ENCODE peak calls at places on chromosomes 16 and 17, in five cellular contexts. One of them, this sample, is unnamed.
A peak's percentile ranks its signal among the peaks of the same experiment; 100 is the strongest.

GRCh38 chr16:78045865-78046581 is 23.7 kb downstream of the CLEC3A start:
- DNase-seq in AG10803: peak; percentile 49
- DNase-seq in Panc1: no peak
- DNase-seq in neural crest cell: peak; percentile 94
- DNase-seq in left ventricle myocardium inferior: peak; percentile 60
- DNase-seq in this sample: no peak

GRCh38 chr17:17351901-17352781 is 49.0 kb downstream of the NT5M start:
- DNase-seq in AG10803: no peak
- DNase-seq in Panc1: no peak
- DNase-seq in neural crest cell: no peak
- DNase-seq in left ventricle myocardium inferior: peak; percentile 49
- DNase-seq in this sample: no peak

GRCh38 chr17:35900693-35901487 is 20.7 kb upstream of the CCL5 start:
- DNase-seq in AG10803: no peak
- DNase-seq in Panc1: no peak
- DNase-seq in neural crest cell: no peak
- DNase-seq in left ventricle myocardium inferior: no peak
- DNase-seq in this sample: no peak

GRCh38 chr16:3599121-3599520 is 12.3 kb downstream of the SLX4 start:
- DNase-seq in AG10803: no peak
- DNase-seq in Panc1: no peak
- DNase-seq in neural crest cell: no peak
- DNase-seq in left ventricle myocardium inferior: no peak
- DNase-seq in this sample: no peak

GRCh38 chr16:84933774-84934571 is 77.4 kb downstream of the ZDHHC7 start:
- DNase-seq in AG10803: peak; percentile 56
- DNase-seq in Panc1: no peak
- DNase-seq in neural crest cell: no peak
- DNase-seq in left ventricle myocardium inferior: peak; percentile 88
- DNase-seq in this sample: no peak

GRCh38 chr16:11251525-11252481 is 4.2 kb downstream of the SOCS1 start:
- DNase-seq in AG10803: peak; percentile 61
- DNase-seq in Panc1: no peak
- DNase-seq in neural crest cell: no peak
- DNase-seq in left ventricle myocardium inferior: no peak
- DNase-seq in this sample: no peak

GRCh38 chr16:11632455-11632921 is 35.8 kb upstream of the SNN start:
- DNase-seq in AG10803: peak; percentile 82
- DNase-seq in Panc1: no peak
- DNase-seq in neural crest cell: no peak
- DNase-seq in left ventricle myocardium inferior: peak; percentile 38
- DNase-seq in this sample: peak; percentile 36

GRCh38 chr17:46194393-46195216 is 1.4 kb upstream of the KANSL1 start:
- DNase-seq in AG10803: peak; percentile 54
- DNase-seq in Panc1: peak; percentile 30
- DNase-seq in neural crest cell: no peak
- DNase-seq in left ventricle myocardium inferior: no peak
- DNase-seq in this sample: no peak

GRCh38 chr16:81625544-81626152 is 153.4 kb upstream of the PLCG2 start:
- DNase-seq in AG10803: peak; percentile 56
- DNase-seq in Panc1: no peak
- DNase-seq in neural crest cell: no peak
- DNase-seq in left ventricle myocardium inferior: peak; percentile 53
- DNase-seq in this sample: peak; percentile 64

GRCh38 chr16:67163164-67163902 is 1.2 kb upstream of the HSF4 start:
- DNase-seq in AG10803: peak; percentile 39
- DNase-seq in Panc1: no peak
- DNase-seq in neural crest cell: no peak
- DNase-seq in left ventricle myocardium inferior: peak; percentile 68
- DNase-seq in this sample: no peak

GRCh38 chr17:10394201-10394887 is 21.5 kb upstream of the MYH13 start:
- DNase-seq in AG10803: no peak
- DNase-seq in Panc1: no peak
- DNase-seq in neural crest cell: no peak
- DNase-seq in left ventricle myocardium inferior: no peak
- DNase-seq in this sample: no peak

GRCh38 chr16:66220766-66221165 is 145.7 kb upstream of the CDH5 start:
- DNase-seq in AG10803: no peak
- DNase-seq in Panc1: no peak
- DNase-seq in neural crest cell: no peak
- DNase-seq in left ventricle myocardium inferior: no peak
- DNase-seq in this sample: no peak

GRCh38 chr16:64910351-64910750 is 211.5 kb downstream of the CDH11 start:
- DNase-seq in AG10803: peak; percentile 95
- DNase-seq in Panc1: no peak
- DNase-seq in neural crest cell: no peak
- DNase-seq in left ventricle myocardium inferior: peak; percentile 57
- DNase-seq in this sample: no peak

GRCh38 chr16:11354733-11355574 is 9.7 kb downstream of the RMI2 start:
- DNase-seq in AG10803: peak; percentile 40
- DNase-seq in Panc1: no peak
- DNase-seq in neural crest cell: no peak
- DNase-seq in left ventricle myocardium inferior: no peak
- DNase-seq in this sample: no peak

GRCh38 chr17:46086821-46087220 is 87.8 kb downstream of the STH start:
- DNase-seq in AG10803: no peak
- DNase-seq in Panc1: no peak
- DNase-seq in neural crest cell: no peak
- DNase-seq in left ventricle myocardium inferior: no peak
- DNase-seq in this sample: no peak

GRCh38 chr17:37761065-37761464 is 16.2 kb upstream of the HNF1B start:
- DNase-seq in AG10803: no peak
- DNase-seq in Panc1: no peak
- DNase-seq in neural crest cell: no peak
- DNase-seq in left ventricle myocardium inferior: no peak
- DNase-seq in this sample: no peak

GRCh38 chr17:27624555-27624954 is 6.4 kb upstream of the LGALS9 start:
- DNase-seq in AG10803: no peak
- DNase-seq in Panc1: no peak
- DNase-seq in neural crest cell: no peak
- DNase-seq in left ventricle myocardium inferior: no peak
- DNase-seq in this sample: no peak

GRCh38 chr16:73572135-73572534 is 524.2 kb upstream of the ZFHX3 start:
- DNase-seq in AG10803: peak; percentile 1
- DNase-seq in Panc1: no peak
- DNase-seq in neural crest cell: no peak
- DNase-seq in left ventricle myocardium inferior: peak; percentile 48
- DNase-seq in this sample: no peak

GRCh38 chr17:38451840-38452529 is 23.7 kb downstream of the ARHGAP23 start:
- DNase-seq in AG10803: peak; percentile 94
- DNase-seq in Panc1: no peak
- DNase-seq in neural crest cell: no peak
- DNase-seq in left ventricle myocardium inferior: no peak
- DNase-seq in this sample: no peak

GRCh38 chr17:18950944-18951905 is 740 bp upstream of the SLC5A10 start:
- DNase-seq in AG10803: peak; percentile 21
- DNase-seq in Panc1: no peak
- DNase-seq in neural crest cell: no peak
- DNase-seq in left ventricle myocardium inferior: peak; percentile 38
- DNase-seq in this sample: peak; percentile 80

GRCh38 chr17:18953231-18953728 is 1.3 kb downstream of the SLC5A10 start:
- DNase-seq in AG10803: no peak
- DNase-seq in Panc1: no peak
- DNase-seq in neural crest cell: no peak
- DNase-seq in left ventricle myocardium inferior: no peak
- DNase-seq in this sample: no peak

GRCh38 chr17:18949566-18949965 is 2.4 kb upstream of the SLC5A10 start:
- DNase-seq in AG10803: no peak
- DNase-seq in Panc1: no peak
- DNase-seq in neural crest cell: no peak
- DNase-seq in left ventricle myocardium inferior: peak; percentile 37
- DNase-seq in this sample: no peak

GRCh38 chr17:18954321-18954720 is 2.4 kb downstream of the SLC5A10 start:
- DNase-seq in AG10803: no peak
- DNase-seq in Panc1: no peak
- DNase-seq in neural crest cell: no peak
- DNase-seq in left ventricle myocardium inferior: no peak
- DNase-seq in this sample: no peak

DNA sequence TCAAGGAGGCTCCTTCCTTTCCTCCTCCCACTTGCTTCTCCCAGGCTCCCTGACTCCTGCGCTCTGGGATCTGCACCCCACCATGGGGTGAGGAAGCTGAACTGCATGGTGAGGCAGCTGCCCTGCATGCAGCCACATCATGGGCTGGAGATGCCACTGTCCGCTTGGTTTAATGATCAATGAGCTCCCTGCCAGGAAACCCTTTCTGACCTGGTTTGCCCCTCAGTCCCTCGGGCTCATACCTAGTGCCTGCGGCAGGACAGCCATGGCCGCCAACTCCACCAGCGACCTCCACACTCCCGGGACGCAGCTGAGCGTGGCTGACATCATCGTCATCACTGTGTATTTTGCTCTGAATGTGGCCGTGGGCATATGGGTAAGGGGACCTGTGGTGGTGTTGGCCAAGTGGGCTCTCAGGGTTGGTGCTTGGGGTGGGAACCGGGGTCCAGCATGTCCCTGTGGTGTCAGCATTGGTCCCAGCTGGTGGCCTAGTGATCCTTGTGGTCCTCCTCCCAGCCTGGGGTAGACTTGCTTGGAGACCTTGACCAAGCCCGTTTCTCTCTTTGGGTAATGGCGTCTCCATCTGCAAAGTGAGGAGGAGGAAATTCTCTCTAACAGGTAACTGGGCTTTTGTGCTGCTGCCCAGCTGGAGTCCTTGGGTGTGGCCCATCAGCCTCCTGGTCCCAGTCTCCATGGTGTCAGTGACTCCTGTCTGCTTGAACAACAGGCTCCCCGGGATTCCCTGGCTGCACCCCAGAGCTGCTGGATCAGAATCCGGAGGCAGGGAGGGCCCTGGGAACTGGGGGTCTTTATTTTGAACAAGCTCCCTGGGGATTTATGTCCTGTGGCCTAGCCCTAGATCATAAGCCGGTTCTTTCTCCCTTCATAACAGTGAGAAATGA is at the start of gene SLC5A10:
- DNase-seq in AG10803: no peak
- DNase-seq in Panc1: no peak
- DNase-seq in neural crest cell: no peak
- DNase-seq in left ventricle myocardium inferior: no peak
- DNase-seq in this sample: peak; percentile 44
- TF ChIP-seq CTCF in AG10803: peak; percentile 19
- TF ChIP-seq CTCF in Panc1: no peak
- TF ChIP-seq CTCF in neural crest cell: no peak
- TF ChIP-seq CTCF in left ventricle myocardium inferior: peak; percentile 21
- TF ChIP-seq CTCF in this sample: peak; percentile 71

DNA sequence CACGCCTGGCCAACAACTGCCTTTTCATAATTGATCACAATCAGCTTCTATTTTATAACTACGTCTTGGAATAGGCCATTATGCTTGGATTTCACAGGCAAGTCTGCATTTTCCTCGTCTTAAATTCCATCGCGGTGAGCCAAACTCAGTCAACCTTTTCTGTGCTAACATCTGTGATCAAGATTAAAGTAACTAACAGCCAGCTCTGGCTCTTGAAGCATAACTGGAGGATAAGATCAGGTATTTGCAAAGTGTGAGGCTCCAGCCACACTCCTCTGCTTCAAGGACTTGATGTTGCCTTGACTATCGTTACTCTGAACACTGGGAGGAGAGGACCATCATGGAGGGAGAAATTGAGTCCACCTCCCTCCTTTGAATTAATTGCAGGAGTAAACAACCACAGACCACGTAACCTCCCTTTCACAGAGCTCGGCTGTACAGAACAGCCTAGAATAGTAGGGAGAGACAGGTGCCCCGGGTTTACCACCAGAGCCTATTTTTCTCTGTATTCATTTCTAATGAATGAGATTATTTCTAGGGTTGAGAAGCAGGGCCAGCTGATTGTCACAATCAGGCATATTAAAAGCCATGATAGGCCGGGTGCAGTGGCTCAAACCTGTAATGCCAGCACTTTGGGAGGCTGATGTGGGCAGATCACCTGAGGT is 143.0 kb downstream of the XYLT1 start:
- DNase-seq in AG10803: no peak
- DNase-seq in Panc1: no peak
- DNase-seq in neural crest cell: no peak
- DNase-seq in left ventricle myocardium inferior: no peak
- DNase-seq in this sample: no peak
- TF ChIP-seq CTCF in AG10803: no peak
- TF ChIP-seq CTCF in Panc1: no peak
- TF ChIP-seq CTCF in neural crest cell: no peak
- TF ChIP-seq CTCF in left ventricle myocardium inferior: no peak
- TF ChIP-seq CTCF in this sample: no peak

DNA sequence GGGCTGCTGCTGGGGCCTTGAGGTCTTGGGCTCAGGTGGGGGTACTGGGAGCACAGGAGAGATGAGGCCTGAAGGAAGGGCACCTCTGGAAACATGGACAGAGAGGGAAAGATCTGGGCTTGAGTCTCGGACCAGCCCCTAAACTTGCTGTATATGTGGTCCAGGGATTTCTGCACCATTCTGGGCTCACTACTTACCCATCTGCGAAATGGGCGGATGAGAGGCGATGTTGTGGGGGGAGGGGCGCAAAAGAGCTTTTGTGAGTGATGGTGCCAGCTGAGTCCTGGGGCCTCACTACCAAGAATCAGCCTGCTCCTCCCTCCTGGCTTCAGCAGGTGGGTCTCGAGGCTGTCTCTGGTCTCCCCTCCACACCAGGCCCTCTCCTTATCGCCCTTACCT is 285 bp downstream of the C17orf99 start:
- DNase-seq in AG10803: no peak
- DNase-seq in Panc1: no peak
- DNase-seq in neural crest cell: no peak
- DNase-seq in left ventricle myocardium inferior: no peak
- DNase-seq in this sample: no peak
- TF ChIP-seq CTCF in AG10803: no peak
- TF ChIP-seq CTCF in Panc1: no peak
- TF ChIP-seq CTCF in neural crest cell: no peak
- TF ChIP-seq CTCF in left ventricle myocardium inferior: no peak
- TF ChIP-seq CTCF in this sample: no peak

GRCh38 chr17:78924481-78925151 is 571 bp downstream of the TIMP2 start:
- DNase-seq in AG10803: peak; percentile 59
- DNase-seq in Panc1: no peak
- DNase-seq in neural crest cell: peak; percentile 20
- DNase-seq in left ventricle myocardium inferior: no peak
- DNase-seq in this sample: no peak

GRCh38 chr17:78923660-78924453 is 1.3 kb downstream of the TIMP2 start:
- DNase-seq in AG10803: no peak
- DNase-seq in Panc1: no peak
- DNase-seq in neural crest cell: no peak
- DNase-seq in left ventricle myocardium inferior: peak; percentile 61
- DNase-seq in this sample: no peak

GRCh38 chr17:78922876-78923498 is 2.2 kb downstream of the TIMP2 start:
- DNase-seq in AG10803: no peak
- DNase-seq in Panc1: no peak
- DNase-seq in neural crest cell: no peak
- DNase-seq in left ventricle myocardium inferior: no peak
- DNase-seq in this sample: no peak

GRCh38 chr17:78925662-78926555 is 722 bp upstream of the TIMP2 start:
- DNase-seq in AG10803: peak; percentile 91
- DNase-seq in Panc1: no peak
- DNase-seq in neural crest cell: no peak
- DNase-seq in left ventricle myocardium inferior: peak; percentile 84
- DNase-seq in this sample: no peak

DNA sequence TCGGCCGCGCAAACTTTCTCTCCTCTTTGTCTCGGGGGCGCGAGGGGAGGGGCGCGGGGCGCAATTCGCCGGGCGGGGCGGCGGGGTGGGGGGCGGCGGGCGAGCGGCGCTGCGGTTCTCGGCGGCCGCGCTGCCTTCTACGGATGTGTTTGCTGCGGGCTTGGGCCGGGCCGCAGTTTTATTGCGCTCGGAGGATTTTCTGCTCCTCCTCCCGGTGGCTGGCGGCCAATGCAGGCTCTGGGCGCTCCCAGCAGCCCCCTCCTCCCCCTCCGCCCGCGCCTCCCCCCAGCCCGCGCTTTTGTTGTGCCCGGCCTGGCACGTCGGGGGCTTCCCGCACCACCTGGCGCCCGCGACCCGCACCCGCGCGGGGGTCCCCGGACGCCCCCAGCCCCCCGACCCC is at the start of gene TIMP2:
- DNase-seq in AG10803: peak; percentile 83
- DNase-seq in Panc1: no peak
- DNase-seq in neural crest cell: peak; percentile 81
- DNase-seq in left ventricle myocardium inferior: peak; percentile 93
- DNase-seq in this sample: no peak
- TF ChIP-seq CTCF in AG10803: no peak
- TF ChIP-seq CTCF in Panc1: no peak
- TF ChIP-seq CTCF in neural crest cell: peak; percentile 61
- TF ChIP-seq CTCF in left ventricle myocardium inferior: peak; percentile 58
- TF ChIP-seq CTCF in this sample: peak; percentile 12